ENCODE peak calls at places on chromosome 4, in six cellular contexts. K is SK-N-SH, X is mammary epithelial cell, G is IMR-90, S is esophagus muscularis mucosa, Q is PC-3. F is an unnamed sample.
A peak's percentile ranks its signal among the peaks of the same experiment; 100 is the strongest.

GRCh38 chr4:108398836-108399235 is 221.5 kb upstream of the RPL34 start:
- DNase-seq in S (peak; percentile 84), K (no peak), Q (no peak), X (no peak), G (no peak), F (no peak)

GRCh38 chr4:7852568-7853185 is 87.0 kb downstream of the AFAP1 start:
- DNase-seq in S (no peak), X (peak; percentile 96), G (no peak), Q (no peak), K (no peak), F (peak; percentile 41)

GRCh38 chr4:66486068-66486467 is 815.8 kb upstream of the EPHA5 start:
- DNase-seq in Q (no peak), G (no peak), S (no peak), K (no peak), X (no peak), F (no peak)

GRCh38 chr4:36269533-36269932 is 11.9 kb upstream of the DTHD1 start:
- DNase-seq in S (no peak), K (no peak), G (no peak), Q (no peak), X (no peak), F (no peak)

GRCh38 chr4:181007751-181008150 is 1235.5 kb upstream of the TENM3 start:
- DNase-seq in G (no peak), X (no peak), S (peak; percentile 37), K (no peak), Q (no peak), F (no peak)

GRCh38 chr4:106671711-106672110 is 303.1 kb upstream of the GIMD1 start:
- DNase-seq in Q (peak; percentile 17), G (no peak), S (no peak), K (no peak), X (peak; percentile 10), F (no peak)

GRCh38 chr4:1356181-1356998 is 9.4 kb downstream of the UVSSA start:
- DNase-seq in K (peak; percentile 90), X (peak; percentile 6), S (no peak), G (peak; percentile 32), Q (peak; percentile 38), F (peak; percentile 65)

GRCh38 chr4:38075370-38076152 is 115.4 kb downstream of the PTTG2 start:
- DNase-seq in S (no peak), K (no peak), Q (no peak), G (peak; percentile 43), X (peak; percentile 50), F (no peak)

GRCh38 chr4:98645527-98645926 is 12.9 kb downstream of the TSPAN5 start:
- DNase-seq in G (no peak), K (no peak), X (no peak), S (no peak), Q (no peak), F (no peak)

GRCh38 chr4:5160668-5161067 is 109.4 kb downstream of the STK32B start:
- DNase-seq in S (peak; percentile 85), K (no peak), G (no peak), X (no peak), Q (no peak), F (no peak)

GRCh38 chr4:99024481-99025275 is 29.2 kb downstream of the METAP1 start:
- DNase-seq in G (no peak), X (peak; percentile 16), K (no peak), Q (no peak), S (no peak), F (peak; percentile 25)

GRCh38 chr4:71293705-71294104 is 45.1 kb upstream of the SLC4A4 start:
- DNase-seq in Q (peak; percentile 56), K (no peak), G (peak; percentile 93), S (no peak), X (peak; percentile 14), F (no peak)

GRCh38 chr4:150863456-150863855 is 151.6 kb downstream of the LRBA start:
- DNase-seq in G (no peak), X (no peak), S (no peak), Q (no peak), K (no peak), F (no peak)

GRCh38 chr4:121050251-121050650 is 22.1 kb downstream of the NDNF start:
- DNase-seq in K (no peak), X (no peak), S (no peak), Q (peak; percentile 20), G (no peak), F (no peak)
- TF ChIP-seq CTCF in K (peak; percentile 50), X (peak; percentile 26), S (peak; percentile 20), Q (peak; percentile 47), G (peak; percentile 29), F (peak; percentile 33)

DNA sequence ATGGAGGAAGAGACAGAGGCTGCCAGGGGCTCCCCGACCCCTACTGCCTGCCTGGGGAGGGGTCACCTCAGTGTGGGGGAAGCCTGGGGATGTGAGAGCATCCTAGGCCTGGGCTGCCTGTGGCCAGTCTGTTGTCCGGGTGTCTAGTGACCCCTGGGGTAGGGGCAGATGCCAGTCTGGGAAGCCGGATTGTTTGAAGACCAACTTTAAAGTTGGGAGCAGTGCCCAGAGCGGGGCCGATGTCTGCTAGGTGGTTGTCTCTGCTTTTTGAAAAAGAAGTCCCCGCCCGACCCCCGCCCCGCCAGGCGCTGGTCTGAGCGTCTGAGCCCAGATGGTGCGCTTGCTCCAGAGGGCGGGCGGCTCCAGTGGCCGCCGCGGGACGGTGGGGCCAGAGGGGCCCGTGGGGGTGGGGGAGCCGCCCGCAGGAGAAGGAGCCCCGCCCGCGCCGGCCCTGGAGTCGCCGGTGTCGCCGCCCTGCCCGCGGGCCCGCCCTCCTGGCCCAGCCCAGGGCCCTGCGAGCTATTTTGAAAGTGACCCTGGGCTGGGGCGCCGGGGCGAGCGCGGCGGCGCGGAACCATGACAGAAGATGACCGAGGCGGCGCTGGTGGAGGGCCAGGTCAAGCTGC is at the start of gene DOK7:
- DNase-seq in K (peak; percentile 72), Q (no peak), X (no peak), G (no peak), S (no peak), F (peak; percentile 71)
- H3K4me3 ChIP-seq in K (peak within 1 kb of the TSS; percentile 35), Q (peak within 1 kb of the TSS; percentile 43), X (peak within 1 kb of the TSS; percentile 31), G (peak within 1 kb of the TSS; percentile 39), S (peak within 1 kb of the TSS; percentile 58), F (peak within 1 kb of the TSS; percentile 36)

GRCh38 chr4:41158274-41158673 is 56.1 kb downstream of the APBB2 start:
- DNase-seq in Q (no peak), K (no peak), S (peak; percentile 31), X (no peak), G (peak; percentile 15), F (no peak)
- H3K4me1 ChIP-seq in Q (peaks cover 52% of the 10 kb centered on the region), K (peaks cover 52% of the 10 kb centered on the region), S (peaks cover 18% of the 10 kb centered on the region), X (peaks cover 72% of the 10 kb centered on the region), G (peaks cover 16% of the 10 kb centered on the region), F (peaks cover 7% of the 10 kb centered on the region)

DNA sequence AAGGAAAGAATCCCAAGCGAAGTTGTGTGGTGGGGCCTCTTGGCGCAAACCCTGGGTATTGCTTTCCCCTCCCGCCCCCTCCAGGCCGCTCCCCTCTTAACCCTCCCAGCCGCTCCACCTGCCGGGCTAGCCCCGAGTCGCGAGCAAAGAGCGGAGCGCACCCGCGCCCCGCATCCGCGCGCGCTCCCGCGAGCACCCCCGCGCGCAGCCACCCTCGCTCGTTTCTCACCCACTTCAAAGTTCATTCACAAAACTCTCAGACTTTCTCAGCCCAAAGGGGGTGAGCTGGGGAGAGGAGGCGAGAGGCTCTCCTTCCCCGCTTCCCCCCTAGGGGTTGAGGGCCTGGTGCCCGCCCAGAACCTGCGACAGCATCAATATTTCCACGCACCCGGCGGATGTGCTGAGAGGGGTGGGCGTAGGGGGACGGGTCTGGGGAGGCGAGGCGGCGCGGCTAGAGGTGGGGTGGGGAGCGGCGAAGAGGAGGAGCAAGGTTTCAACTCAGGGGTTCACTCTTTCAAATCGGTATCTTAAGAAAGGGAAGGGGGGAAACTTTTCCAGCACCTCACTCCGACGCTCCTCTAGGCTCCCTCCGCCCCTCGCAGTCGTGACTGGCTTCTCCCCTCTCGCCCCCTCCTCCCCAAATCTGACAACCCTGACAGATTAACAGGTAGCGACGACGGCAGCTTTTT is 1.8 kb downstream of the MAML3 start:
- DNase-seq in G (no peak), S (peak; percentile 94), X (no peak), K (peak; percentile 84), Q (peak; percentile 57), F (peak; percentile 86)
- TF ChIP-seq CTCF in G (peak; percentile 23), S (peak; percentile 44), X (no peak), K (peak; percentile 44), Q (peak; percentile 35), F (no peak)

GRCh38 chr4:140568507-140569306 is at the start of gene UCP1:
- DNase-seq in K (peak; percentile 85), S (no peak), Q (no peak), G (no peak), X (no peak), F (peak; percentile 25)

GRCh38 chr4:140567722-140568121 is 1.0 kb downstream of the UCP1 start:
- DNase-seq in G (no peak), K (peak; percentile 32), X (no peak), Q (no peak), S (no peak), F (peak; percentile 59)

GRCh38 chr4:140571620-140572019 is 2.9 kb upstream of the UCP1 start:
- DNase-seq in G (no peak), Q (no peak), K (no peak), X (no peak), S (no peak), F (no peak)

GRCh38 chr4:140569307-140569638 is 512 bp upstream of the UCP1 start:
- DNase-seq in G (no peak), S (no peak), Q (no peak), K (no peak), X (no peak), F (no peak)
- H3K4me3 ChIP-seq in G (no peak overlapping the region), S (peak overlapping the region; percentile 55), Q (peak overlapping the region; percentile 64), K (peak overlapping the region; percentile 57), X (peak overlapping the region; percentile 52), F (peak overlapping the region; percentile 23)

GRCh38 chr4:142406051-142406549 is 440.0 kb downstream of the INPP4B start:
- DNase-seq in Q (peak; percentile 78), K (no peak), S (no peak), G (no peak), X (peak; percentile 66), F (no peak)

GRCh38 chr4:142402156-142402555 is 443.9 kb downstream of the INPP4B start:
- DNase-seq in K (no peak), S (no peak), G (no peak), Q (no peak), X (no peak), F (no peak)

GRCh38 chr4:142405021-142405991 is 440.8 kb downstream of the INPP4B start:
- DNase-seq in S (no peak), X (peak; percentile 96), K (no peak), G (peak; percentile 68), Q (peak; percentile 69), F (no peak)

GRCh38 chr4:142404191-142404611 is 441.9 kb downstream of the INPP4B start:
- DNase-seq in S (no peak), G (peak; percentile 72), Q (peak; percentile 87), K (no peak), X (peak; percentile 81), F (no peak)

DNA sequence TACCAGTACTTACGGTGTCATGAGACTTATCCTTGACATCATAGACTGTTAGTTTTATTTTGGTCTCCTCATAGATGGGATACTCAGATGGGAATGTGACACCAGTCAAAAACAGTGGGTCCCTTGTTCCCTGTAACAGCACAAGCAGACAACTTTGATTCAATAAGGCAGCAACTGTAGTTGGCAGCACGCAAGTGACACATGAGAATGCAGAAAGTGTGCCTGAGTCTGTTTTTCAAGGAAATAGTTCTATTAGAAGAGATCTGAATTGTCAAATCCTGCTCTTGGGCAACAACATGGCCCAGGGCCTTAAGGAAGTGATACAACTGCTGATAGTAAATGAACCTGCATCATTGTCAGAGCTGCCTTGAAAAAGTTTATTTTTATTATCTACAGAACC is 443.2 kb downstream of the INPP4B start:
- DNase-seq in K (no peak), X (peak; percentile 49), Q (peak; percentile 38), S (no peak), G (peak; percentile 39), F (no peak)
- H3K4me1 ChIP-seq in K (peaks cover 42% of the 10 kb centered on the region), X (peaks cover 36% of the 10 kb centered on the region), Q (peaks cover 45% of the 10 kb centered on the region), S (peaks cover 24% of the 10 kb centered on the region), G (peaks cover 12% of the 10 kb centered on the region), F (peaks cover 13% of the 10 kb centered on the region)

F was measured in pancreas.